ENCODE peak calls at places on chromosome 15, in four cellular contexts. V, Y, Q and E are unnamed samples.
A peak's percentile ranks its signal among the peaks of the same experiment; 100 is the strongest.

GRCh38 chr15:101128191-101128590 is 123.7 kb downstream of the CHSY1 start:
- DNase-seq in V (peak; percentile 98), Y (peak; percentile 96), Q (peak; percentile 77), E (peak; percentile 45)

GRCh38 chr15:72770673-72771328 is 12.8 kb downstream of the ADPGK start:
- DNase-seq in V (no peak), Y (no peak), Q (no peak), E (no peak)

GRCh38 chr15:93894438-93894837 is 336.9 kb upstream of the MCTP2 start:
- DNase-seq in V (no peak), Y (no peak), Q (no peak), E (no peak)

GRCh38 chr15:79307251-79307650 is 3.7 kb upstream of the TMED3 start:
- DNase-seq in V (no peak), Y (no peak), Q (no peak), E (no peak)

GRCh38 chr15:55917881-55918296 is 75.5 kb downstream of the NEDD4 start:
- DNase-seq in V (peak; percentile 83), Y (peak; percentile 75), Q (no peak), E (no peak)

GRCh38 chr15:58147151-58147550 is 9.0 kb downstream of the AQP9 start:
- DNase-seq in V (no peak), Y (no peak), Q (no peak), E (no peak)

GRCh38 chr15:83275412-83275811 is 9.1 kb downstream of the BNC1 start:
- DNase-seq in V (no peak), Y (no peak), Q (no peak), E (no peak)

GRCh38 chr15:85579957-85580694 is 199.7 kb downstream of the AKAP13 start:
- DNase-seq in V (no peak), Y (no peak), Q (no peak), E (no peak)

GRCh38 chr15:28975766-28976179 is 90.0 kb downstream of the APBA2 start:
- DNase-seq in V (peak; percentile 51), Y (peak; percentile 5), Q (peak; percentile 74), E (peak; percentile 83)

GRCh38 chr15:57184502-57184901 is 191.8 kb upstream of the CGNL1 start:
- DNase-seq in V (no peak), Y (no peak), Q (no peak), E (no peak)

GRCh38 chr15:61064653-61065052 is 164.4 kb downstream of the RORA start:
- DNase-seq in V (no peak), Y (no peak), Q (no peak), E (no peak)

GRCh38 chr15:42137461-42138261 is 18.8 kb downstream of the PLA2G4F start:
- DNase-seq in V (peak; percentile 39), Y (no peak), Q (peak; percentile 46), E (peak; percentile 62)

GRCh38 chr15:42453826-42454225 is 37.1 kb downstream of the ZNF106 start:
- DNase-seq in V (no peak), Y (no peak), Q (no peak), E (no peak)

GRCh38 chr15:33547876-33548275 is 237.1 kb downstream of the RYR3 start:
- DNase-seq in V (peak; percentile 63), Y (no peak), Q (peak; percentile 86), E (peak; percentile 95)

GRCh38 chr15:63502843-63503738 is 1.3 kb upstream of the USP3 start:
- DNase-seq in V (peak; percentile 63), Y (peak; percentile 93), Q (peak; percentile 90), E (peak; percentile 90)

GRCh38 chr15:95799286-95800187 is 531.0 kb upstream of the NR2F2 start:
- DNase-seq in V (peak; percentile 92), Y (peak; percentile 55), Q (no peak), E (no peak)

GRCh38 chr15:80580107-80580506 is 115.0 kb upstream of the ABHD17C start:
- DNase-seq in V (peak; percentile 58), Y (peak; percentile 79), Q (peak; percentile 85), E (peak; percentile 33)

GRCh38 chr15:92655178-92655995 is at the start of gene FAM174B:
- DNase-seq in V (no peak), Y (no peak), Q (peak; percentile 79), E (peak; percentile 87)